ENCODE peak calls at places on chromosomes 16 and 17, in four cellular contexts. B is EH, Z is body of pancreas, E is substantia nigra. R is an unnamed sample.

GRCh38 chr16:21628772-21629171 is 23.6 kb downstream of the IGSF6 start:
- DNase-seq in E (no peak), B (peak), Z (no peak), R (no peak)

GRCh38 chr17:61490540-61490975 is 38.3 kb downstream of the TBX4 start:
- DNase-seq in B (peak), E (no peak), Z (no peak), R (no peak)

GRCh38 chr16:70582280-70582978 is 58.8 kb downstream of the SF3B3 start:
- DNase-seq in Z (no peak), E (no peak), B (peak), R (no peak)

GRCh38 chr17:54085934-54086333 is 263.2 kb downstream of the KIF2B start:
- DNase-seq in B (no peak), Z (peak), E (no peak), R (no peak)

GRCh38 chr17:68196394-68197090 is 51.3 kb upstream of the AMZ2 start:
- DNase-seq in E (no peak), B (no peak), Z (no peak), R (no peak)

GRCh38 chr16:76277099-76278030 is at the start of gene CNTNAP4:
- DNase-seq in E (peak), B (no peak), Z (peak), R (peak)

GRCh38 chr16:27550582-27550920 is 607 bp downstream of the KATNIP start:
- DNase-seq in B (no peak), Z (no peak), E (no peak), R (no peak)

GRCh38 chr17:69326302-69327059 is 452 bp downstream of the ABCA5 start:
- DNase-seq in E (no peak), Z (no peak), B (peak), R (no peak)

GRCh38 chr17:74272731-74273201 is 1.3 kb upstream of the DNAI2 start:
- DNase-seq in B (no peak), E (no peak), Z (no peak), R (no peak)

GRCh38 chr17:32746698-32747097 is 130.2 kb downstream of the MYO1D start:
- DNase-seq in Z (no peak), B (peak), E (no peak), R (no peak)

R was measured in sigmoid colon.